ENCODE peak calls at places on chromosome 15, in ten cellular contexts. Q is HFFc6; C is NCI-H1105 treated with DMSO at 0.1 percent for 48 hours; J is HFF-Myc; X is esophagus squamous epithelium; T is MM.1S; A is effector memory CD4-positive, alpha-beta T cell; F is GM12865; P is ELR; W is stimulated activated CD8-positive, alpha-beta memory T cell treated with anti-CD3 and anti-CD28 coated beads, Interleukin-7, amount 100 ng/mL, for 24 hours. L is an unnamed sample.

GRCh38 chr15:90177012-90177411 is 24.1 kb upstream of the SEMA4B start:
- DNase-seq in Q (no peak), C (no peak), J (no peak), X (no peak), T (no peak), A (no peak), F (no peak), P (no peak), W (no peak), L (no peak)

GRCh38 chr15:69225355-69226027 is 65.1 kb downstream of the GLCE start:
- DNase-seq in Q (peak), C (peak), J (peak), X (no peak), T (peak), A (no peak), F (peak), P (peak), W (no peak), L (no peak)

GRCh38 chr15:79609501-79609900 is 177.4 kb downstream of the MINAR1 start:
- DNase-seq in Q (no peak), C (no peak), J (no peak), X (no peak), T (no peak), A (no peak), F (no peak), P (no peak), W (no peak), L (no peak)

GRCh38 chr15:56732881-56733130 is 503 bp downstream of the ZNF280D start:
- DNase-seq in Q (no peak), C (no peak), J (peak), X (no peak), T (no peak), A (no peak), F (no peak), P (no peak), W (no peak), L (peak)

GRCh38 chr15:68991723-68992122 is 22.8 kb upstream of the NOX5 start:
- DNase-seq in Q (no peak), C (peak), J (no peak), X (no peak), T (no peak), A (no peak), F (no peak), P (no peak), W (no peak), L (no peak)

GRCh38 chr15:66461917-66462316 is 35.6 kb downstream of the SNAPC5 start:
- DNase-seq in Q (no peak), C (no peak), J (no peak), X (no peak), T (no peak), A (no peak), F (no peak), P (no peak), W (no peak), L (no peak)

GRCh38 chr15:31434418-31435255 is 108.0 kb downstream of the KLF13 start:
- DNase-seq in Q (peak), C (no peak), J (peak), X (peak), T (peak), A (peak), F (peak), P (peak), W (peak), L (no peak)

GRCh38 chr15:98547741-98548166 is 100.6 kb upstream of the IGF1R start:
- DNase-seq in Q (no peak), C (no peak), J (no peak), X (no peak), T (no peak), A (no peak), F (no peak), P (no peak), W (no peak), L (peak)

GRCh38 chr15:75712668-75713337 is at the start of gene CSPG4:
- DNase-seq in Q (peak), C (peak), J (no peak), X (no peak), T (no peak), A (no peak), F (no peak), P (peak), W (no peak), L (no peak)

GRCh38 chr15:94246016-94246415 is 14.7 kb downstream of the MCTP2 start:
- DNase-seq in Q (no peak), C (no peak), J (no peak), X (no peak), T (no peak), A (no peak), F (no peak), P (no peak), W (no peak), L (no peak)

GRCh38 chr15:41659855-41660234 is 360 bp upstream of the MGA start:
- DNase-seq in Q (no peak), C (no peak), J (no peak), X (no peak), T (no peak), A (no peak), F (no peak), P (no peak), W (no peak), L (peak)